ENCODE peak calls at places on chromosomes 16 and 17, in eight cellular contexts. One of them, this sample, is unnamed.

GRCh38 chr17:29588017-29588557 is 1.4 kb downstream of the GIT1 start:
- DNase-seq in left ventricle myocardium inferior: no peak
- DNase-seq in skeletal muscle cell: no peak
- DNase-seq in adipocyte: no peak
- DNase-seq in CD8-positive, alpha-beta memory T cell: no peak
- DNase-seq in kidney epithelial cell: no peak
- DNase-seq in cardiac muscle cell: no peak
- DNase-seq in WERI-Rb-1: no peak
- DNase-seq in this sample: no peak

GRCh38 chr16:47063011-47063724 is 80.6 kb downstream of the NETO2 start:
- DNase-seq in left ventricle myocardium inferior: no peak
- DNase-seq in skeletal muscle cell: no peak
- DNase-seq in adipocyte: no peak
- DNase-seq in CD8-positive, alpha-beta memory T cell: no peak
- DNase-seq in kidney epithelial cell: no peak
- DNase-seq in cardiac muscle cell: no peak
- DNase-seq in WERI-Rb-1: no peak
- DNase-seq in this sample: no peak

GRCh38 chr16:50611332-50611934 is 63.2 kb downstream of the NKD1 start:
- DNase-seq in left ventricle myocardium inferior: no peak
- DNase-seq in skeletal muscle cell: no peak
- DNase-seq in adipocyte: no peak
- DNase-seq in CD8-positive, alpha-beta memory T cell: no peak
- DNase-seq in kidney epithelial cell: peak
- DNase-seq in cardiac muscle cell: no peak
- DNase-seq in WERI-Rb-1: peak
- DNase-seq in this sample: peak

GRCh38 chr17:72726936-72727335 is 365.6 kb downstream of the SLC39A11 start:
- DNase-seq in left ventricle myocardium inferior: no peak
- DNase-seq in skeletal muscle cell: no peak
- DNase-seq in adipocyte: no peak
- DNase-seq in CD8-positive, alpha-beta memory T cell: peak
- DNase-seq in kidney epithelial cell: peak
- DNase-seq in cardiac muscle cell: no peak
- DNase-seq in WERI-Rb-1: no peak
- DNase-seq in this sample: no peak

GRCh38 chr17:18309202-18309601 is 5.6 kb downstream of the TOP3A start:
- DNase-seq in left ventricle myocardium inferior: no peak
- DNase-seq in skeletal muscle cell: no peak
- DNase-seq in adipocyte: no peak
- DNase-seq in CD8-positive, alpha-beta memory T cell: no peak
- DNase-seq in kidney epithelial cell: no peak
- DNase-seq in cardiac muscle cell: no peak
- DNase-seq in WERI-Rb-1: no peak
- DNase-seq in this sample: no peak

GRCh38 chr17:81432873-81433451 is 37.7 kb downstream of the BAHCC1 start:
- DNase-seq in left ventricle myocardium inferior: no peak
- DNase-seq in skeletal muscle cell: no peak
- DNase-seq in adipocyte: no peak
- DNase-seq in CD8-positive, alpha-beta memory T cell: no peak
- DNase-seq in kidney epithelial cell: no peak
- DNase-seq in cardiac muscle cell: no peak
- DNase-seq in WERI-Rb-1: peak
- DNase-seq in this sample: no peak

GRCh38 chr17:75468311-75468754 is 11.9 kb downstream of the TMEM94 start:
- DNase-seq in left ventricle myocardium inferior: no peak
- DNase-seq in skeletal muscle cell: no peak
- DNase-seq in adipocyte: no peak
- DNase-seq in CD8-positive, alpha-beta memory T cell: no peak
- DNase-seq in kidney epithelial cell: no peak
- DNase-seq in cardiac muscle cell: no peak
- DNase-seq in WERI-Rb-1: no peak
- DNase-seq in this sample: no peak

GRCh38 chr17:35433075-35433894 is 985 bp upstream of the SLFN12 start:
- DNase-seq in left ventricle myocardium inferior: peak
- DNase-seq in skeletal muscle cell: peak
- DNase-seq in adipocyte: peak
- DNase-seq in CD8-positive, alpha-beta memory T cell: peak
- DNase-seq in kidney epithelial cell: peak
- DNase-seq in cardiac muscle cell: peak
- DNase-seq in WERI-Rb-1: no peak
- DNase-seq in this sample: peak

GRCh38 chr17:69525920-69526841 is 111.7 kb downstream of the MAP2K6 start:
- DNase-seq in left ventricle myocardium inferior: peak
- DNase-seq in skeletal muscle cell: no peak
- DNase-seq in adipocyte: peak
- DNase-seq in CD8-positive, alpha-beta memory T cell: no peak
- DNase-seq in kidney epithelial cell: no peak
- DNase-seq in cardiac muscle cell: peak
- DNase-seq in WERI-Rb-1: peak
- DNase-seq in this sample: peak

GRCh38 chr16:84103678-84104077 is 13.1 kb downstream of the MBTPS1 start:
- DNase-seq in left ventricle myocardium inferior: no peak
- DNase-seq in skeletal muscle cell: no peak
- DNase-seq in adipocyte: peak
- DNase-seq in CD8-positive, alpha-beta memory T cell: no peak
- DNase-seq in kidney epithelial cell: no peak
- DNase-seq in cardiac muscle cell: no peak
- DNase-seq in WERI-Rb-1: no peak
- DNase-seq in this sample: peak

GRCh38 chr17:15220785-15221184 is 44.3 kb downstream of the PMP22 start:
- DNase-seq in left ventricle myocardium inferior: no peak
- DNase-seq in skeletal muscle cell: no peak
- DNase-seq in adipocyte: peak
- DNase-seq in CD8-positive, alpha-beta memory T cell: no peak
- DNase-seq in kidney epithelial cell: no peak
- DNase-seq in cardiac muscle cell: no peak
- DNase-seq in WERI-Rb-1: no peak
- DNase-seq in this sample: peak

GRCh38 chr17:80465316-80465974 is 11.0 kb downstream of the NPTX1 start:
- DNase-seq in left ventricle myocardium inferior: no peak
- DNase-seq in skeletal muscle cell: no peak
- DNase-seq in adipocyte: no peak
- DNase-seq in CD8-positive, alpha-beta memory T cell: no peak
- DNase-seq in kidney epithelial cell: no peak
- DNase-seq in cardiac muscle cell: no peak
- DNase-seq in WERI-Rb-1: no peak
- DNase-seq in this sample: no peak

GRCh38 chr16:29845656-29846055 is 17.4 kb downstream of the CDIPT start:
- DNase-seq in left ventricle myocardium inferior: no peak
- DNase-seq in skeletal muscle cell: no peak
- DNase-seq in adipocyte: no peak
- DNase-seq in CD8-positive, alpha-beta memory T cell: no peak
- DNase-seq in kidney epithelial cell: no peak
- DNase-seq in cardiac muscle cell: no peak
- DNase-seq in WERI-Rb-1: no peak
- DNase-seq in this sample: no peak

GRCh38 chr16:20904507-20905079 is 4.0 kb downstream of the LYRM1 start:
- DNase-seq in left ventricle myocardium inferior: no peak
- DNase-seq in skeletal muscle cell: no peak
- DNase-seq in adipocyte: peak
- DNase-seq in CD8-positive, alpha-beta memory T cell: no peak
- DNase-seq in kidney epithelial cell: no peak
- DNase-seq in cardiac muscle cell: no peak
- DNase-seq in WERI-Rb-1: no peak
- DNase-seq in this sample: peak
- H3K4me3 ChIP-seq in left ventricle myocardium inferior: peak
- H3K4me3 ChIP-seq in skeletal muscle cell: no peak
- H3K4me3 ChIP-seq in adipocyte: peak
- H3K4me3 ChIP-seq in CD8-positive, alpha-beta memory T cell: no peak
- H3K4me3 ChIP-seq in kidney epithelial cell: no peak
- H3K4me3 ChIP-seq in cardiac muscle cell: no peak
- H3K4me3 ChIP-seq in WERI-Rb-1: no peak
- H3K4me3 ChIP-seq in this sample: no peak

GRCh38 chr17:65553646-65554567 is 7.5 kb downstream of the AXIN2 start:
- DNase-seq in left ventricle myocardium inferior: no peak
- DNase-seq in skeletal muscle cell: no peak
- DNase-seq in adipocyte: peak
- DNase-seq in CD8-positive, alpha-beta memory T cell: no peak
- DNase-seq in kidney epithelial cell: no peak
- DNase-seq in cardiac muscle cell: no peak
- DNase-seq in WERI-Rb-1: no peak
- DNase-seq in this sample: peak
- H3K4me3 ChIP-seq in left ventricle myocardium inferior: no peak
- H3K4me3 ChIP-seq in skeletal muscle cell: no peak
- H3K4me3 ChIP-seq in adipocyte: peak
- H3K4me3 ChIP-seq in CD8-positive, alpha-beta memory T cell: peak
- H3K4me3 ChIP-seq in kidney epithelial cell: no peak
- H3K4me3 ChIP-seq in cardiac muscle cell: peak
- H3K4me3 ChIP-seq in WERI-Rb-1: no peak
- H3K4me3 ChIP-seq in this sample: peak

DNA sequence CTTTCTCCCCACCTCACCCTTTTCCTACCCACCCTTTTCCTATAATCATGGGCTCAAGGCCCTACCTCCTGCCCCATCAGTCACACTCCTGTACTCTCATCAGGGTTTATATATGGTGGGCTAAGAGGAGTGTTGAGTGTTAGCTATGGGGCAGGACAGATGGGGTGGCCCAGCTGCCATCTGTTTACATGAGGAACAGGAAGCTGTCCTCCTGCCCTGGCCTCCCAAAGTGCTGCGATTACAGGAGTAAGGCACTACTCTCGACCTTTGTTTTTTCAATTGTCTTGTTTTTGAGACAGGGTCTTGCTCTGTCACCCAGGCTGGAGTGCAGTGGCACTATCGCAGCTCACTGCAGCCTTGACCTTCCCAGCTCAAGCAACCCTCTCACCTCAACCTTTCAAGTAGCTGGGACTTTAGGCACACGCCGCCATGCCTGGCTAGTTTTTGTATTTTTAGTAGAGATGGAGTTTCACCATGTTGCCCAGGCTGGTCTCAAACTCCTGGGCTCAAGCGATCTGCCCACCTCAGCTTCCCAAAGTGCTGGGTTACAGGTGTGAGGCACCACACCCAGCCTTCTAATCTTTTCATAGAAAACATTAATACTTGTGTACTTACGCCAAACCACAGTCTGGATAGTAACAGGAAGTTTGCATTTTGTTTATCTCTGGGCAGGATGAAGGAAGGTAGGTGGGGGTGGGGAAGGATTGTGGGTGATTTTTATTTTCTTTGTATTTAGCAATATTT is 1.6 kb downstream of the TRADD start:
- DNase-seq in left ventricle myocardium inferior: no peak
- DNase-seq in skeletal muscle cell: no peak
- DNase-seq in adipocyte: no peak
- DNase-seq in CD8-positive, alpha-beta memory T cell: no peak
- DNase-seq in kidney epithelial cell: no peak
- DNase-seq in cardiac muscle cell: no peak
- DNase-seq in WERI-Rb-1: no peak
- DNase-seq in this sample: no peak
- H3K4me3 ChIP-seq in left ventricle myocardium inferior: no peak
- H3K4me3 ChIP-seq in skeletal muscle cell: no peak
- H3K4me3 ChIP-seq in adipocyte: no peak
- H3K4me3 ChIP-seq in CD8-positive, alpha-beta memory T cell: peak
- H3K4me3 ChIP-seq in kidney epithelial cell: no peak
- H3K4me3 ChIP-seq in cardiac muscle cell: no peak
- H3K4me3 ChIP-seq in WERI-Rb-1: no peak
- H3K4me3 ChIP-seq in this sample: no peak

GRCh38 chr16:20323591-20324117 is 3.7 kb downstream of the GP2 start:
- DNase-seq in left ventricle myocardium inferior: no peak
- DNase-seq in skeletal muscle cell: no peak
- DNase-seq in adipocyte: no peak
- DNase-seq in CD8-positive, alpha-beta memory T cell: no peak
- DNase-seq in kidney epithelial cell: no peak
- DNase-seq in cardiac muscle cell: no peak
- DNase-seq in WERI-Rb-1: no peak
- DNase-seq in this sample: no peak
- H3K4me3 ChIP-seq in left ventricle myocardium inferior: no peak
- H3K4me3 ChIP-seq in skeletal muscle cell: no peak
- H3K4me3 ChIP-seq in adipocyte: no peak
- H3K4me3 ChIP-seq in CD8-positive, alpha-beta memory T cell: no peak
- H3K4me3 ChIP-seq in kidney epithelial cell: no peak
- H3K4me3 ChIP-seq in cardiac muscle cell: no peak
- H3K4me3 ChIP-seq in WERI-Rb-1: no peak
- H3K4me3 ChIP-seq in this sample: no peak

GRCh38 chr17:70588003-70588402 is 418.7 kb downstream of the KCNJ2 start:
- DNase-seq in left ventricle myocardium inferior: no peak
- DNase-seq in skeletal muscle cell: no peak
- DNase-seq in adipocyte: no peak
- DNase-seq in CD8-positive, alpha-beta memory T cell: no peak
- DNase-seq in kidney epithelial cell: peak
- DNase-seq in cardiac muscle cell: no peak
- DNase-seq in WERI-Rb-1: no peak
- DNase-seq in this sample: no peak

GRCh38 chr17:70581459-70581858 is 412.1 kb downstream of the KCNJ2 start:
- DNase-seq in left ventricle myocardium inferior: no peak
- DNase-seq in skeletal muscle cell: no peak
- DNase-seq in adipocyte: no peak
- DNase-seq in CD8-positive, alpha-beta memory T cell: no peak
- DNase-seq in kidney epithelial cell: no peak
- DNase-seq in cardiac muscle cell: no peak
- DNase-seq in WERI-Rb-1: no peak
- DNase-seq in this sample: no peak

GRCh38 chr17:70582777-70583176 is 413.4 kb downstream of the KCNJ2 start:
- DNase-seq in left ventricle myocardium inferior: no peak
- DNase-seq in skeletal muscle cell: no peak
- DNase-seq in adipocyte: no peak
- DNase-seq in CD8-positive, alpha-beta memory T cell: no peak
- DNase-seq in kidney epithelial cell: no peak
- DNase-seq in cardiac muscle cell: no peak
- DNase-seq in WERI-Rb-1: no peak
- DNase-seq in this sample: no peak

GRCh38 chr17:70584255-70584654 is 414.9 kb downstream of the KCNJ2 start:
- DNase-seq in left ventricle myocardium inferior: no peak
- DNase-seq in skeletal muscle cell: no peak
- DNase-seq in adipocyte: no peak
- DNase-seq in CD8-positive, alpha-beta memory T cell: no peak
- DNase-seq in kidney epithelial cell: no peak
- DNase-seq in cardiac muscle cell: no peak
- DNase-seq in WERI-Rb-1: no peak
- DNase-seq in this sample: no peak
- H3K4me3 ChIP-seq in left ventricle myocardium inferior: no peak
- H3K4me3 ChIP-seq in skeletal muscle cell: no peak
- H3K4me3 ChIP-seq in adipocyte: no peak
- H3K4me3 ChIP-seq in CD8-positive, alpha-beta memory T cell: no peak
- H3K4me3 ChIP-seq in kidney epithelial cell: no peak
- H3K4me3 ChIP-seq in cardiac muscle cell: no peak
- H3K4me3 ChIP-seq in WERI-Rb-1: no peak
- H3K4me3 ChIP-seq in this sample: no peak

DNA sequence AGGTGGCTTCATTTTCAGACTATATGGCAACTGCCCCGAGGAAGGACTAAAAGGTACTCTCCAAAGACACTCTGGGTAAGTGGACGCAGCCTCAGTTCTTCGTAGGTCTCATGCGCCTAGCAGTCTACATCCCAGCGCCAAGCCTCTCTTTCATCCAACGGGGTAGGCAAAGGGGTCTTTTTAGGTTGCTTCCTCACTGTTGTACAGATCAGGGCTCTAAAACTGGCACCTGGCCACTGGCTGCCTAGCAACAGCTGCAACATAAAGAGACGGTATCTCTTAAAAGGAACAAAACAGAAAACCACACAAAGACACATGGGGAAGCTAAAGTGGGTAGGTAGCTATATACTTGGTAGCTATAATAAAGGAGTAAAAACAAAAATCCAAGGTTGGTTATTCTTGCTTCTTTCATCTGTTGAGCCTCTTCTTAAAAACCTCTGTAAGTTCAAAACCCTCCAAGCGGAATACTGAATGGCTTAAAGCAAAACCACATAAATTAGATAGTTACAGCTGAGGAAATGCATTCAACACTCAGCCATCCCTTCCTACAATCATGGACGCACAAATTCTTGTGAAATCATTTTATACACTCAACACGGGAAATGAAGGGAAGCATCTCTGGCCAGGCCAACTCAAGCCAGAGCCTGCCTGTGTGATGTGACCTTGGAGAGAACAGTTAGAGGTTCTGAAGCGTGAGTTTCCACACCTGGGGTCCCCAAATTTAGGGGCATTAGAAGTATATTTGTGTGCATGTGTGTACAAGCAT is 22.7 kb downstream of the CYTH1 start:
- DNase-seq in left ventricle myocardium inferior: peak
- DNase-seq in skeletal muscle cell: no peak
- DNase-seq in adipocyte: peak
- DNase-seq in CD8-positive, alpha-beta memory T cell: peak
- DNase-seq in kidney epithelial cell: no peak
- DNase-seq in cardiac muscle cell: no peak
- DNase-seq in WERI-Rb-1: no peak
- DNase-seq in this sample: peak
- H3K4me3 ChIP-seq in left ventricle myocardium inferior: no peak
- H3K4me3 ChIP-seq in skeletal muscle cell: no peak
- H3K4me3 ChIP-seq in adipocyte: no peak
- H3K4me3 ChIP-seq in CD8-positive, alpha-beta memory T cell: peak
- H3K4me3 ChIP-seq in kidney epithelial cell: no peak
- H3K4me3 ChIP-seq in cardiac muscle cell: no peak
- H3K4me3 ChIP-seq in WERI-Rb-1: no peak
- H3K4me3 ChIP-seq in this sample: no peak

This sample was measured in fibroblast of the aortic adventitia.